ENCODE peak calls at places on chromosomes 1 and 21, in five cellular contexts. One of them, this sample, is unnamed.

GRCh38 chr21:37281993-37282392 is 14.9 kb upstream of the VPS26C start:
- DNase-seq in BJ: no peak
- DNase-seq in neural progenitor cell: peak
- DNase-seq in CD4-positive, CD25-positive, alpha-beta regulatory T cell: no peak
- DNase-seq in A172: peak
- DNase-seq in this sample: no peak

GRCh38 chr1:42240964-42241755 is 76.6 kb upstream of the GUCA2A start:
- DNase-seq in CD4-positive, CD25-positive, alpha-beta regulatory T cell: no peak
- DNase-seq in A172: peak
- DNase-seq in BJ: no peak
- DNase-seq in neural progenitor cell: no peak
- DNase-seq in this sample: no peak

GRCh38 chr1:112359961-112360767 is 35.9 kb upstream of the CTTNBP2NL start:
- DNase-seq in BJ: peak
- DNase-seq in CD4-positive, CD25-positive, alpha-beta regulatory T cell: no peak
- DNase-seq in neural progenitor cell: peak
- DNase-seq in A172: no peak
- DNase-seq in this sample: peak

GRCh38 chr1:63487336-63488065 is 35.5 kb downstream of the ITGB3BP start:
- DNase-seq in BJ: peak
- DNase-seq in neural progenitor cell: no peak
- DNase-seq in A172: no peak
- DNase-seq in CD4-positive, CD25-positive, alpha-beta regulatory T cell: no peak
- DNase-seq in this sample: no peak

GRCh38 chr1:8133190-8133589 is 107.1 kb upstream of the ERRFI1 start:
- DNase-seq in neural progenitor cell: no peak
- DNase-seq in A172: peak
- DNase-seq in BJ: no peak
- DNase-seq in CD4-positive, CD25-positive, alpha-beta regulatory T cell: no peak
- DNase-seq in this sample: no peak

GRCh38 chr1:17046043-17046657 is 7.7 kb downstream of the SDHB start:
- DNase-seq in neural progenitor cell: peak
- DNase-seq in BJ: peak
- DNase-seq in CD4-positive, CD25-positive, alpha-beta regulatory T cell: peak
- DNase-seq in A172: peak
- DNase-seq in this sample: no peak

GRCh38 chr1:221912230-221912629 is 170.3 kb upstream of the DUSP10 start:
- DNase-seq in neural progenitor cell: no peak
- DNase-seq in A172: no peak
- DNase-seq in BJ: no peak
- DNase-seq in CD4-positive, CD25-positive, alpha-beta regulatory T cell: no peak
- DNase-seq in this sample: no peak

GRCh38 chr1:1374068-1374860 is 743 bp downstream of the AURKAIP1 start:
- DNase-seq in CD4-positive, CD25-positive, alpha-beta regulatory T cell: no peak
- DNase-seq in neural progenitor cell: no peak
- DNase-seq in BJ: no peak
- DNase-seq in A172: no peak
- DNase-seq in this sample: peak

GRCh38 chr1:222054416-222054815 is 312.5 kb upstream of the DUSP10 start:
- DNase-seq in BJ: no peak
- DNase-seq in neural progenitor cell: no peak
- DNase-seq in CD4-positive, CD25-positive, alpha-beta regulatory T cell: no peak
- DNase-seq in A172: no peak
- DNase-seq in this sample: no peak

GRCh38 chr1:183804916-183805734 is at the start of gene RGL1:
- DNase-seq in BJ: no peak
- DNase-seq in A172: peak
- DNase-seq in neural progenitor cell: peak
- DNase-seq in CD4-positive, CD25-positive, alpha-beta regulatory T cell: peak
- DNase-seq in this sample: peak

GRCh38 chr1:54413295-54413694 is 7.1 kb upstream of the SSBP3 start:
- DNase-seq in CD4-positive, CD25-positive, alpha-beta regulatory T cell: no peak
- DNase-seq in A172: no peak
- DNase-seq in BJ: peak
- DNase-seq in neural progenitor cell: no peak
- DNase-seq in this sample: peak

GRCh38 chr1:145846191-145846590 is 761 bp downstream of the NUDT17 start:
- DNase-seq in CD4-positive, CD25-positive, alpha-beta regulatory T cell: peak
- DNase-seq in A172: peak
- DNase-seq in neural progenitor cell: peak
- DNase-seq in BJ: no peak
- DNase-seq in this sample: no peak

GRCh38 chr1:7620196-7620595 is 150.9 kb upstream of the VAMP3 start:
- DNase-seq in BJ: no peak
- DNase-seq in CD4-positive, CD25-positive, alpha-beta regulatory T cell: no peak
- DNase-seq in A172: no peak
- DNase-seq in neural progenitor cell: no peak
- DNase-seq in this sample: no peak

GRCh38 chr1:213689260-213689659 is 298.5 kb upstream of the PROX1 start:
- DNase-seq in BJ: no peak
- DNase-seq in neural progenitor cell: peak
- DNase-seq in A172: no peak
- DNase-seq in CD4-positive, CD25-positive, alpha-beta regulatory T cell: no peak
- DNase-seq in this sample: no peak

GRCh38 chr1:39892611-39893595 is 8.8 kb downstream of the MYCL start:
- DNase-seq in neural progenitor cell: peak
- DNase-seq in CD4-positive, CD25-positive, alpha-beta regulatory T cell: no peak
- DNase-seq in BJ: peak
- DNase-seq in A172: peak
- DNase-seq in this sample: no peak

GRCh38 chr21:27740084-27740483 is 773.2 kb upstream of the ADAMTS5 start:
- DNase-seq in BJ: no peak
- DNase-seq in neural progenitor cell: no peak
- DNase-seq in CD4-positive, CD25-positive, alpha-beta regulatory T cell: no peak
- DNase-seq in A172: no peak
- DNase-seq in this sample: no peak

GRCh38 chr1:187078916-187079315 is 250.2 kb downstream of the PLA2G4A start:
- DNase-seq in neural progenitor cell: no peak
- DNase-seq in BJ: no peak
- DNase-seq in CD4-positive, CD25-positive, alpha-beta regulatory T cell: no peak
- DNase-seq in A172: no peak
- DNase-seq in this sample: no peak

GRCh38 chr1:109783436-109783835 is 19.7 kb upstream of the EPS8L3 start:
- DNase-seq in A172: peak
- DNase-seq in CD4-positive, CD25-positive, alpha-beta regulatory T cell: no peak
- DNase-seq in neural progenitor cell: peak
- DNase-seq in BJ: no peak
- DNase-seq in this sample: no peak

GRCh38 chr21:25508364-25508763 is 98.9 kb downstream of the MRPL39 start:
- DNase-seq in A172: no peak
- DNase-seq in CD4-positive, CD25-positive, alpha-beta regulatory T cell: no peak
- DNase-seq in neural progenitor cell: no peak
- DNase-seq in BJ: no peak
- DNase-seq in this sample: no peak

GRCh38 chr1:31488528-31488927 is 75.5 kb downstream of the SERINC2 start:
- DNase-seq in CD4-positive, CD25-positive, alpha-beta regulatory T cell: no peak
- DNase-seq in A172: no peak
- DNase-seq in BJ: no peak
- DNase-seq in neural progenitor cell: no peak
- DNase-seq in this sample: no peak

GRCh38 chr1:217569021-217569420 is 61.9 kb downstream of the GPATCH2 start:
- DNase-seq in A172: no peak
- DNase-seq in neural progenitor cell: no peak
- DNase-seq in BJ: no peak
- DNase-seq in CD4-positive, CD25-positive, alpha-beta regulatory T cell: no peak
- DNase-seq in this sample: no peak

GRCh38 chr21:21200103-21200938 is 202.1 kb downstream of the NCAM2 start:
- DNase-seq in BJ: peak
- DNase-seq in neural progenitor cell: no peak
- DNase-seq in A172: peak
- DNase-seq in CD4-positive, CD25-positive, alpha-beta regulatory T cell: no peak
- DNase-seq in this sample: peak

GRCh38 chr1:155729031-155729898 is 40.4 kb downstream of the DAP3 start:
- DNase-seq in CD4-positive, CD25-positive, alpha-beta regulatory T cell: peak
- DNase-seq in A172: peak
- DNase-seq in neural progenitor cell: peak
- DNase-seq in BJ: no peak
- DNase-seq in this sample: no peak

GRCh38 chr1:100299521-100300222 is 33.7 kb downstream of the RTCA start:
- DNase-seq in BJ: no peak
- DNase-seq in A172: no peak
- DNase-seq in CD4-positive, CD25-positive, alpha-beta regulatory T cell: no peak
- DNase-seq in neural progenitor cell: peak
- DNase-seq in this sample: no peak

GRCh38 chr1:180542530-180543171 is 16.1 kb upstream of the OVAAL start:
- DNase-seq in neural progenitor cell: no peak
- DNase-seq in CD4-positive, CD25-positive, alpha-beta regulatory T cell: no peak
- DNase-seq in A172: no peak
- DNase-seq in BJ: no peak
- DNase-seq in this sample: no peak

GRCh38 chr1:50977575-50978143 is 7.6 kb downstream of the CDKN2C start:
- DNase-seq in BJ: no peak
- DNase-seq in A172: peak
- DNase-seq in neural progenitor cell: peak
- DNase-seq in CD4-positive, CD25-positive, alpha-beta regulatory T cell: peak
- DNase-seq in this sample: peak

GRCh38 chr1:245812278-245812677 is 657.5 kb downstream of the KIF26B start:
- DNase-seq in neural progenitor cell: no peak
- DNase-seq in BJ: no peak
- DNase-seq in CD4-positive, CD25-positive, alpha-beta regulatory T cell: no peak
- DNase-seq in A172: no peak
- DNase-seq in this sample: no peak

GRCh38 chr1:206705187-206705586 is 20.5 kb downstream of the MAPKAPK2 start:
- DNase-seq in CD4-positive, CD25-positive, alpha-beta regulatory T cell: no peak
- DNase-seq in BJ: no peak
- DNase-seq in neural progenitor cell: peak
- DNase-seq in A172: no peak
- DNase-seq in this sample: no peak

GRCh38 chr1:7975212-7975865 is 13.8 kb downstream of the PARK7 start:
- DNase-seq in A172: peak
- DNase-seq in neural progenitor cell: peak
- DNase-seq in BJ: no peak
- DNase-seq in CD4-positive, CD25-positive, alpha-beta regulatory T cell: peak
- DNase-seq in this sample: peak

GRCh38 chr1:31859719-31860118 is 43.9 kb upstream of the SPOCD1 start:
- DNase-seq in BJ: no peak
- DNase-seq in neural progenitor cell: no peak
- DNase-seq in A172: no peak
- DNase-seq in CD4-positive, CD25-positive, alpha-beta regulatory T cell: no peak
- DNase-seq in this sample: no peak

GRCh38 chr1:153617677-153618076 is 1.6 kb upstream of the S100A14 start:
- DNase-seq in A172: peak
- DNase-seq in BJ: no peak
- DNase-seq in CD4-positive, CD25-positive, alpha-beta regulatory T cell: peak
- DNase-seq in neural progenitor cell: peak
- DNase-seq in this sample: peak

GRCh38 chr1:184745110-184745509 is 9.5 kb downstream of the EDEM3 start:
- DNase-seq in A172: no peak
- DNase-seq in BJ: no peak
- DNase-seq in neural progenitor cell: no peak
- DNase-seq in CD4-positive, CD25-positive, alpha-beta regulatory T cell: no peak
- DNase-seq in this sample: no peak

GRCh38 chr21:45295576-45296365 is 8.1 kb upstream of the POFUT2 start:
- DNase-seq in BJ: peak
- DNase-seq in A172: peak
- DNase-seq in neural progenitor cell: no peak
- DNase-seq in CD4-positive, CD25-positive, alpha-beta regulatory T cell: no peak
- DNase-seq in this sample: no peak

This sample was measured in heart left ventricle.